ENCODE peak calls at places on chromosomes 16 and 17, in four cellular contexts. Y is lower leg skin, V is breast epithelium, U is HepG2. W is an unnamed sample.

GRCh38 chr17:38920374-38921291 is 4.8 kb upstream of the LASP1NB start:
- DNase-seq in Y (peak), V (peak), U (no peak), W (no peak)

GRCh38 chr17:15233022-15233805 is 31.9 kb downstream of the PMP22 start:
- DNase-seq in Y (no peak), V (no peak), U (peak), W (no peak)

GRCh38 chr16:49811630-49812334 is 44.1 kb downstream of the ZNF423 start:
- DNase-seq in Y (no peak), V (no peak), U (no peak), W (no peak)

GRCh38 chr17:21510686-21511367 is 134.7 kb downstream of the KCNJ12 start:
- DNase-seq in Y (peak), V (no peak), U (no peak), W (no peak)

GRCh38 chr17:77282524-77283515 is 142.1 kb downstream of the SEC14L1 start:
- DNase-seq in Y (no peak), V (peak), U (peak), W (no peak)

GRCh38 chr16:13390093-13390985 is 488.9 kb downstream of the SHISA9 start:
- DNase-seq in Y (no peak), V (no peak), U (no peak), W (no peak)

GRCh38 chr17:21029032-21029431 is 13.8 kb downstream of the USP22 start:
- DNase-seq in Y (no peak), V (no peak), U (no peak), W (no peak)

GRCh38 chr17:45851464-45851863 is 6.8 kb downstream of the SPPL2C start:
- DNase-seq in Y (no peak), V (no peak), U (no peak), W (no peak)

GRCh38 chr16:80667925-80668324 is 127.1 kb downstream of the DYNLRB2 start:
- DNase-seq in Y (no peak), V (no peak), U (no peak), W (no peak)

GRCh38 chr17:10114931-10115535 is 83.4 kb downstream of the GAS7 start:
- DNase-seq in Y (peak), V (peak), U (no peak), W (no peak)

GRCh38 chr17:28252436-28252835 is 66.6 kb upstream of the TMEM97 start:
- DNase-seq in Y (no peak), V (no peak), U (no peak), W (no peak)

GRCh38 chr17:29179232-29180036 is 764 bp downstream of the MYO18A start:
- DNase-seq in Y (peak), V (peak), U (peak), W (no peak)

GRCh38 chr17:34382586-34383224 is 19.7 kb upstream of the CCL1 start:
- DNase-seq in Y (peak), V (no peak), U (no peak), W (no peak)

GRCh38 chr16:71407731-71408130 is 34.1 kb downstream of the TLE7 start:
- DNase-seq in Y (no peak), V (no peak), U (no peak), W (no peak)

GRCh38 chr16:70749681-70750601 is 51.0 kb downstream of the VAC14 start:
- DNase-seq in Y (no peak), V (no peak), U (no peak), W (no peak)

GRCh38 chr16:48014349-48015135 is 141.3 kb downstream of the ABCC12 start:
- DNase-seq in Y (no peak), V (no peak), U (peak), W (no peak)

GRCh38 chr16:29192329-29193247 is 207.7 kb downstream of the LAT start:
- DNase-seq in Y (peak), V (no peak), U (no peak), W (no peak)

GRCh38 chr17:31726980-31727427 is 132.0 kb downstream of the COPRS start:
- DNase-seq in Y (no peak), V (no peak), U (no peak), W (no peak)

GRCh38 chr17:81432873-81433451 is 37.7 kb downstream of the BAHCC1 start:
- DNase-seq in Y (no peak), V (no peak), U (no peak), W (peak)

GRCh38 chr16:67861877-67862276 is 11.0 kb upstream of the EDC4 start:
- DNase-seq in Y (no peak), V (no peak), U (no peak), W (no peak)

GRCh38 chr16:66914541-66914940 is 4.1 kb downstream of the CDH16 start:
- DNase-seq in Y (no peak), V (no peak), U (no peak), W (no peak)

GRCh38 chr16:66131156-66131807 is 235.2 kb upstream of the CDH5 start:
- DNase-seq in Y (no peak), V (no peak), U (no peak), W (no peak)

GRCh38 chr16:67833035-67833417 is 9.1 kb upstream of the THAP11 start:
- DNase-seq in Y (no peak), V (no peak), U (no peak), W (no peak)

GRCh38 chr17:16948587-16949376 is 23.1 kb downstream of the TNFRSF13B start:
- DNase-seq in Y (peak), V (no peak), U (no peak), W (no peak)

GRCh38 chr16:47081113-47081512 is 62.6 kb downstream of the NETO2 start:
- DNase-seq in Y (no peak), V (no peak), U (no peak), W (no peak)

GRCh38 chr16:84501077-84501735 is 3.3 kb downstream of the MEAK7 start:
- DNase-seq in Y (peak), V (no peak), U (no peak), W (no peak)

GRCh38 chr17:50447870-50448573 is 20.7 kb downstream of the CHAD start:
- DNase-seq in Y (no peak), V (no peak), U (peak), W (no peak)

GRCh38 chr16:73319747-73320146 is 271.8 kb upstream of the ZFHX3 start:
- DNase-seq in Y (no peak), V (no peak), U (no peak), W (no peak)

GRCh38 chr17:73467651-73468050 is 155.8 kb upstream of the CDC42EP4 start:
- DNase-seq in Y (no peak), V (no peak), U (no peak), W (no peak)

GRCh38 chr17:6496116-6496481 is 51.8 kb downstream of the PIMREG start:
- DNase-seq in Y (peak), V (no peak), U (no peak), W (no peak)
- TF ChIP-seq CTCF in Y (no peak), V (no peak), U (no peak), W (no peak)

GRCh38 chr16:57808589-57808988 is 6.3 kb upstream of the KIFC3 start:
- DNase-seq in Y (no peak), V (no peak), U (no peak), W (no peak)
- H3K4me3 ChIP-seq in Y (no peak), V (peak), U (peak), W (no peak)

DNA sequence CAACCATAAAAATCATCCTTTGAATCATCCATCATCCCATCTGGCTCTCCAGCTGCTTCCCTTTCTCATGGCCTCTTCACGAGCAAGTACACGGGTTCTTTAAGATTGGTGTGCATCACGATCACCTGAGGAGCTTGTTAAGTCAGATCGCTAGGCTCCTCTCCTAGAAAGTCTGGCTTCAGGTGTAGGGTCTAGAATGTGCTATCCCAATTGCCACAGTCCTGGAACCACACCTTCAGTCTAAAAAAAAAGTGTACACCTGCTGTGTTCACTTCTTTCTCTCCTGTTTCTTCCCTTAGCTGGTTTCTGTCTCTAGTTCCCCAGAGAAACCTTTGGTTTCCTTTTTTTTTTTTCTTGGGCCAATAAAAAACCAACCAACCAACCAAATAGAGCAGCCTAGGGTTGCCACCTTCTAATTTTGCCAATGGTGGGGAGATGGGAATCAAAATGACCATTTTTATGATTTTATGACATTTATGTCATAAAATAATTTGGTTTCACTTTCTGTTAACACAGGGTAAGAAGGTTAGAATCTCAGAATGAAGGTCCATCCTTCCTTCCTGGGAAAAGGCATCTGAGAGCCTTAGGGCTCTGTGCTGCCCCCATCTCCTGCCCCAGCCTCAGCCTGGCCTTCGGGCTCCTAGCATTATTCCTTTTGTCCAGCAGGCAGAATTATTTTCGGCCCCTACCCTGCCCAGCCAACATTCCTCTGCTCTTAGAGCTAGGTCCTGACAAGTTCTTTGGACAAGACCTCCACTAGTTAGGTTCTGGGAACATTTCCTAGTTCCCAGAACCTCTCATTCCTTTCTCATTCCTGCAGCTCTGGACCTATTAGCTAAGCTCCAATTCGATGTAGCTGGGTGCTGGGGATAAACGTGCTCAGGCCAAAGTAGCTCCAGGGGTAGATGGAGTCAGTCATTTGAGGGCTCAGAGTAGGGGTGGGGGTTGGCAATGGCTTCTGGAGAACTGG is 1.9 kb upstream of the GGT6 start:
- DNase-seq in Y (no peak), V (no peak), U (no peak), W (no peak)
- TF ChIP-seq CTCF in Y (no peak), V (no peak), U (no peak), W (no peak)

GRCh38 chr17:65485388-65486299 is 75.8 kb downstream of the AXIN2 start:
- DNase-seq in Y (no peak), V (peak), U (no peak), W (peak)
- H3K4me3 ChIP-seq in Y (no peak), V (no peak), U (no peak), W (no peak)

GRCh38 chr17:43873091-43873490 is 26.1 kb downstream of the CD300LG start:
- DNase-seq in Y (no peak), V (no peak), U (no peak), W (no peak)
- TF ChIP-seq CTCF in Y (no peak), V (no peak), U (no peak), W (no peak)

DNA sequence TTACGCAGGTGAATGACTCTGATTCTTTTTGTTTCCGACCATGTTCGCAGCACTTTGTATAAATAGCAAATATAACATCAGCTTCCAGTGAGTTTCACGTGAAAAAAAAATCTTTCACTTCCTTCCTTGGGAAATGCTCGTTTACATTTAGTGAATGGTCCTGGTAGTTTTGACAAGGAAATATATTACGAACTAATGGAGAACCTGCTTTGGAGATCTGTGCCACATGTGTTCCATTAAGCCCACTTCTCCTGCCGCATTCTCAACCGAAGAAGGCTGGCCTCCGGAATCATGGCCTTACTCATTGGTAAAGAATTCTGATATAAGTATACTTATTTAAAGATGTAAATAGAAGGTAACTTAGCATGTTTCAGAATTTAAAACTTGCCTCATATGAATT is 3.6 kb downstream of the CRAMP1 start:
- DNase-seq in Y (no peak), V (no peak), U (no peak), W (no peak)
- H3K4me3 ChIP-seq in Y (no peak), V (peak), U (peak), W (no peak)

GRCh38 chr17:75854111-75854748 is 905 bp downstream of the WBP2 start:
- DNase-seq in Y (no peak), V (peak), U (peak), W (no peak)

GRCh38 chr17:75855310-75856061 is at the start of gene WBP2:
- DNase-seq in Y (peak), V (peak), U (peak), W (peak)

GRCh38 chr17:75854881-75855309 is 240 bp downstream of the WBP2 start:
- DNase-seq in Y (no peak), V (peak), U (no peak), W (no peak)

GRCh38 chr17:75853410-75853809 is 1.7 kb downstream of the WBP2 start:
- DNase-seq in Y (no peak), V (peak), U (no peak), W (no peak)

GRCh38 chr17:75856062-75856681 is 1.0 kb upstream of the WBP2 start:
- DNase-seq in Y (no peak), V (no peak), U (peak), W (no peak)
- TF ChIP-seq CTCF in Y (no peak), V (no peak), U (peak), W (peak)

GRCh38 chr17:41793749-41794602 is 7.5 kb upstream of the JUP start:
- DNase-seq in Y (no peak), V (no peak), U (peak), W (no peak)
- H3K4me3 ChIP-seq in Y (no peak), V (peak), U (peak), W (no peak)

GRCh38 chr17:233473-233941 is 52.1 kb upstream of the DOC2B start:
- DNase-seq in Y (peak), V (no peak), U (peak), W (no peak)
- TF ChIP-seq CTCF in Y (peak), V (no peak), U (peak), W (no peak)

W was measured in LNCaP clone FGC.